ENCODE peak calls at places on chromosomes 11 and 22, in eight cellular contexts. Q, M, O, T, Y, Z, F and J are unnamed samples.

GRCh38 chr11:35157814-35158213 is 18.8 kb downstream of the CD44 start:
- DNase-seq in Y (no peak), O (no peak), Q (no peak), F (no peak), T (no peak), M (no peak), Z (no peak), J (no peak)

GRCh38 chr22:20522134-20522827 is 14.9 kb downstream of the MED15 start:
- DNase-seq in F (no peak), T (no peak), Q (no peak), O (no peak), Y (no peak), Z (no peak), M (no peak), J (no peak)

GRCh38 chr11:27246925-27247324 is 116.1 kb downstream of the CCDC34 start:
- DNase-seq in Q (no peak), O (no peak), T (no peak), Z (no peak), F (no peak), Y (no peak), M (no peak), J (no peak)

GRCh38 chr11:125418396-125418795 is 77.7 kb downstream of the FEZ1 start:
- DNase-seq in T (no peak), Q (no peak), O (no peak), Y (no peak), F (no peak), Z (no peak), M (peak), J (no peak)

GRCh38 chr11:48228761-48229160 is 12.2 kb downstream of the OR4B1 start:
- DNase-seq in M (no peak), Y (no peak), T (no peak), Z (no peak), Q (no peak), F (no peak), O (no peak), J (no peak)

GRCh38 chr11:132631956-132632355 is 900.3 kb downstream of the OPCML start:
- DNase-seq in T (peak), O (no peak), F (no peak), Q (no peak), Y (no peak), M (no peak), Z (no peak), J (no peak)

GRCh38 chr22:48692734-48693376 is 1134.8 kb downstream of the BRD1 start:
- DNase-seq in F (peak), Q (no peak), Y (no peak), Z (no peak), T (no peak), M (no peak), O (no peak), J (no peak)

GRCh38 chr22:28855355-28856094 is 27.8 kb upstream of the ZNRF3 start:
- DNase-seq in O (peak), Q (peak), Y (peak), T (peak), F (peak), Z (peak), M (peak), J (peak)

GRCh38 chr11:1532606-1533341 is 39.3 kb downstream of the DUSP8 start:
- DNase-seq in O (no peak), T (no peak), M (no peak), F (no peak), Y (no peak), Z (no peak), Q (no peak), J (no peak)

GRCh38 chr11:7499046-7499445 is 13.7 kb downstream of the OLFML1 start:
- DNase-seq in Q (no peak), M (no peak), T (no peak), F (no peak), O (no peak), Y (no peak), Z (no peak), J (no peak)

GRCh38 chr22:24498826-24499225 is 3.7 kb downstream of the UPB1 start:
- DNase-seq in M (no peak), F (no peak), O (no peak), Q (no peak), T (no peak), Y (no peak), Z (no peak), J (no peak)

GRCh38 chr11:30855383-30856006 is 269.3 kb upstream of the MPPED2 start:
- DNase-seq in M (no peak), Y (no peak), Z (no peak), T (peak), F (peak), O (no peak), Q (no peak), J (peak)

GRCh38 chr22:37824674-37825641 is 1.8 kb downstream of the GALR3 start:
- DNase-seq in Q (no peak), M (peak), Z (no peak), O (no peak), T (peak), F (no peak), Y (no peak), J (no peak)

GRCh38 chr11:78228467-78228866 is 39.7 kb downstream of the USP35 start:
- DNase-seq in Q (peak), T (peak), Y (peak), O (peak), M (peak), F (peak), Z (peak), J (peak)
- TF ChIP-seq REST in Q (no peak), T (no peak), Y (no peak), O (no peak), M (no peak), F (no peak), Z (no peak), J (no peak)

GRCh38 chr22:35866646-35867045 is 149.0 kb downstream of the APOL5 start:
- DNase-seq in Z (no peak), O (no peak), Y (no peak), Q (no peak), T (no peak), M (no peak), F (no peak), J (no peak)
- TF ChIP-seq REST in Z (no peak), O (no peak), Y (no peak), Q (no peak), T (no peak), M (no peak), F (no peak), J (no peak)

GRCh38 chr22:27302501-27302900 is 499.1 kb downstream of the MN1 start:
- DNase-seq in Y (no peak), O (no peak), Z (no peak), F (no peak), T (no peak), M (no peak), Q (no peak), J (no peak)

GRCh38 chr22:27299181-27300085 is 502.1 kb downstream of the MN1 start:
- DNase-seq in Q (no peak), Z (no peak), T (peak), M (peak), Y (no peak), O (no peak), F (no peak), J (no peak)

GRCh38 chr22:27298387-27299141 is 503.0 kb downstream of the MN1 start:
- DNase-seq in F (no peak), O (no peak), Y (no peak), T (peak), Z (no peak), Q (no peak), M (no peak), J (no peak)

GRCh38 chr22:27303718-27304117 is 497.8 kb downstream of the MN1 start:
- DNase-seq in Q (no peak), M (no peak), T (no peak), F (no peak), O (no peak), Z (no peak), Y (no peak), J (no peak)

DNA sequence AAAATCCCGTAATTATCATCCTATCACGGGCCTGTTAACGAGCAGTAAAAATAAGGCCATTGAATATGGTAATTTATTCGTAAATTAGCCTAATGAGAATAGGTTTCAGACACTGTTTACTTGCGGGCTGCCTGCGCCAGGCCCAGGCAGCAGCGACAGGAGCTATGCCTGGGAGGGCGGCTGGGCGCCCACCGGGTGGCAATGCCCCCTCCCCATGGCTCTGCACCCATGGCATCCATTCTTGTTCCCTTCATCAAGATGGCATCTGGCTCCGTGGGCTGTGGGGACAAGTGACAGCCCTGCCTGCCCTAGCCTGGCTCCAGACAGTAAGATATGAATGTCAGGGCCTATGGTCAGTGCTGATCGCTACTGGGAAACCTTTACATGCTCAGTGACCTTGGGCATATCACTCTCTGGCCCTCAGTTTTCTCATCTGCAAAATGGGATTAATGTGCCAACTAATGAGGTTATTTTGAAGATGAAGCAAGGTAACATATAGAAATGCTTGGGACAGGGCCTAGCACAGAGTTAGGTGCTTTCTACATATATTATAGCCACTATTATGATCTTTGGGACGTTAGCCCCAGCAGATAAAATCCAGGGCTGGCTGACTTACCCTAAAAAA is 500.8 kb downstream of the MN1 start:
- DNase-seq in T (no peak), F (no peak), Q (no peak), Z (no peak), Y (no peak), O (no peak), M (no peak), J (no peak)
- TF ChIP-seq REST in T (no peak), F (no peak), Q (no peak), Z (no peak), Y (no peak), O (no peak), M (no peak), J (no peak)

DNA sequence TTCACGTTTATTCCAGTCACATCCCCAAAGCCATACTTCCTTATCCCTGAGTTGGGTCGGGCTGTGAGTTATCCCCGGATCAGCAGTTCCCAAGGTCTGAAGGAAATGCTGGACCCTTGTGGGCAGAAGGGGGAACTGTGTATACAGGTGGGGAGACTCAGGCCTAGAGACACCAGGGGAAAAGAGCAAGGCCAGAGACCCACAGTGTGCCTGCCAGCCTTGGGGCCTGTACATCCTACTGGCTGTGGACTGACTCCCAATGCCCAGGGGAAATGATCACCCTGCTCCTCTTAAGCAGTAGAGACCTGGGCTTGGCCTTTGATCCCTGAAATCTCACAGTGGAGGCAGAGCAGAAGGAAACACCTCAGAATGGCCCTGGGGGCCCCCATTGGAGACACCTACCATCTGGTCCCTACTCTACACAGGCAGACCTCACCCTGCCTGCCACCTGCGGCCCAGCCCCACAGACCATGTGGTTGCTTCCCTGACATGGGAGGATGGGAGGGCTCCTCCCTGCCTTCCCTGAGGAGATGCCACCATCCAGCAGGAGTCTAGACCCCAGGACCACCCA is 1.3 kb downstream of the SELENOM start:
- DNase-seq in O (no peak), Z (no peak), M (no peak), T (no peak), Q (no peak), F (no peak), Y (no peak), J (no peak)
- TF ChIP-seq REST in O (no peak), Z (no peak), M (no peak), T (no peak), Q (no peak), F (no peak), Y (no peak), J (no peak)

GRCh38 chr11:103418014-103418413 is 308.8 kb downstream of the DYNC2H1 start:
- DNase-seq in Q (no peak), M (no peak), Z (no peak), O (no peak), T (no peak), F (no peak), Y (no peak), J (no peak)

DNA sequence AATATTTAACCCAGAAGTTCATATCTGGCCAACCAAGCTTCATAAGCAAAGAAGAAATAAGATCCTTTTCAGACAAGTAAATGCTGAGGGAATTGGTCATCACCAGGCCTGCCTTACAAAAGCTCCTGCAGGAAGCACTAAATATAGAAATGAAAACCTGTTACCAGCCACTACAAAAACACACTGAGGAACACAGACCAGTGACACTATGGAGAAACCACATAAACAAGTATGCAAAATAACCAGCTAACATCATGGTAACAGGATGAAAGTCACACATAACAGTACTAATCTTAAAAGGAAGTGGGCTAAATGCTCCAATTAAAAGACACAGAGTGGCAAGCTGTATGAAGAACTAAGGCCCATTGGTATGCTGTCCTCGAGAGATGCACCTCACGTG is 311.4 kb downstream of the DYNC2H1 start:
- DNase-seq in M (no peak), Q (no peak), T (no peak), F (no peak), Y (no peak), O (no peak), Z (no peak), J (no peak)
- TF ChIP-seq REST in M (no peak), Q (no peak), T (no peak), F (no peak), Y (no peak), O (no peak), Z (no peak), J (no peak)